ENCODE peak calls at places on chromosomes 12 and 14, in seven cellular contexts. E is mucosa of descending colon, C is MCF 10A, N is non-pigmented ciliary epithelial cell, Y is substantia nigra, T is GM10248, J is T-helper 9 cell. U is an unnamed sample.

GRCh38 chr14:72948481-72949138 is 22.3 kb downstream of the DCAF4 start:
- DNase-seq in E (peak), C (peak), N (no peak), Y (peak), T (peak), J (peak), U (peak)

GRCh38 chr14:99522457-99522891 is 41.3 kb downstream of the CCNK start:
- DNase-seq in E (peak), C (no peak), N (no peak), Y (no peak), T (no peak), J (no peak), U (peak)

GRCh38 chr14:78530078-78530477 is 359.9 kb downstream of the NRXN3 start:
- DNase-seq in E (no peak), C (peak), N (no peak), Y (no peak), T (no peak), J (no peak), U (peak)

GRCh38 chr12:56873382-56873781 is 60.8 kb downstream of the SDR9C7 start:
- DNase-seq in E (no peak), C (no peak), N (no peak), Y (no peak), T (no peak), J (no peak), U (no peak)

GRCh38 chr12:49232940-49233841 is 31.7 kb upstream of the TUBA1C start:
- DNase-seq in E (peak), C (no peak), N (no peak), Y (peak), T (no peak), J (no peak), U (no peak)

GRCh38 chr12:80107221-80107620 is 7.9 kb downstream of the OTOGL start:
- DNase-seq in E (no peak), C (no peak), N (no peak), Y (no peak), T (no peak), J (no peak), U (no peak)

GRCh38 chr14:94665121-94665520 is 52.9 kb downstream of the SERPINA3 start:
- DNase-seq in E (no peak), C (peak), N (peak), Y (no peak), T (no peak), J (no peak), U (no peak)

GRCh38 chr12:64099430-64099829 is 122.7 kb downstream of the KICS2 start:
- DNase-seq in E (no peak), C (peak), N (peak), Y (no peak), T (no peak), J (no peak), U (peak)

GRCh38 chr12:47816646-47817271 is 2.9 kb downstream of the HDAC7 start:
- DNase-seq in E (no peak), C (no peak), N (no peak), Y (no peak), T (no peak), J (no peak), U (no peak)

GRCh38 chr14:52241102-52241793 is 26.2 kb upstream of the PTGDR start:
- DNase-seq in E (no peak), C (peak), N (peak), Y (no peak), T (no peak), J (no peak), U (peak)

GRCh38 chr14:104749111-104749649 is 3.8 kb upstream of the SIVA1 start:
- DNase-seq in E (peak), C (peak), N (no peak), Y (peak), T (no peak), J (no peak), U (peak)